ENCODE peak calls at places on chromosome 16, in ten cellular contexts. One of them, this sample, is unnamed.

GRCh38 chr16:81505011-81505660 is 60.5 kb downstream of the CMIP start:
- DNase-seq in activated T-cell treated with anti-CD3 and anti-CD28 coated beads, Interleukin-2, amount 50 U/mL, for 48 hours: no peak
- DNase-seq in H7: no peak
- DNase-seq in effector memory CD8-positive, alpha-beta T cell: no peak
- DNase-seq in GM12864: peak; percentile 71
- DNase-seq in stimulated activated CD4-positive, alpha-beta T cell treated with anti-CD3 and anti-CD28 coated beads, TNF-alpha, amount 100 ng/mL, for 1 hour: no peak
- DNase-seq in ELR: no peak
- DNase-seq in coronary artery: no peak
- DNase-seq in renal cortical epithelial cell: peak; percentile 65
- DNase-seq in K562: peak; percentile 96
- DNase-seq in this sample: peak; percentile 17

GRCh38 chr16:58306327-58306726 is 11.5 kb upstream of the PRSS54 start:
- DNase-seq in stimulated activated CD4-positive, alpha-beta T cell treated with anti-CD3 and anti-CD28 coated beads, TNF-alpha, amount 100 ng/mL, for 1 hour: peak; percentile 3
- DNase-seq in renal cortical epithelial cell: peak; percentile 46
- DNase-seq in effector memory CD8-positive, alpha-beta T cell: no peak
- DNase-seq in ELR: peak; percentile 22
- DNase-seq in activated T-cell treated with anti-CD3 and anti-CD28 coated beads, Interleukin-2, amount 50 U/mL, for 48 hours: peak; percentile 58
- DNase-seq in coronary artery: no peak
- DNase-seq in K562: no peak
- DNase-seq in H7: no peak
- DNase-seq in GM12864: peak; percentile 19
- DNase-seq in this sample: no peak

GRCh38 chr16:60261425-60261824 is 1527.3 kb upstream of the GOT2 start:
- DNase-seq in effector memory CD8-positive, alpha-beta T cell: no peak
- DNase-seq in renal cortical epithelial cell: no peak
- DNase-seq in coronary artery: no peak
- DNase-seq in ELR: no peak
- DNase-seq in H7: peak; percentile 5
- DNase-seq in activated T-cell treated with anti-CD3 and anti-CD28 coated beads, Interleukin-2, amount 50 U/mL, for 48 hours: no peak
- DNase-seq in GM12864: no peak
- DNase-seq in K562: no peak
- DNase-seq in stimulated activated CD4-positive, alpha-beta T cell treated with anti-CD3 and anti-CD28 coated beads, TNF-alpha, amount 100 ng/mL, for 1 hour: no peak
- DNase-seq in this sample: no peak

GRCh38 chr16:23182206-23182674 is 305 bp upstream of the SCNN1G start:
- DNase-seq in activated T-cell treated with anti-CD3 and anti-CD28 coated beads, Interleukin-2, amount 50 U/mL, for 48 hours: peak; percentile 82
- DNase-seq in ELR: peak; percentile 41
- DNase-seq in GM12864: peak; percentile 21
- DNase-seq in effector memory CD8-positive, alpha-beta T cell: peak; percentile 55
- DNase-seq in renal cortical epithelial cell: peak; percentile 12
- DNase-seq in H7: peak; percentile 99
- DNase-seq in coronary artery: no peak
- DNase-seq in K562: peak; percentile 78
- DNase-seq in stimulated activated CD4-positive, alpha-beta T cell treated with anti-CD3 and anti-CD28 coated beads, TNF-alpha, amount 100 ng/mL, for 1 hour: peak; percentile 29
- DNase-seq in this sample: peak; percentile 28

GRCh38 chr16:31138621-31139578 is 3.4 kb upstream of the PRSS8 start:
- DNase-seq in renal cortical epithelial cell: peak; percentile 78
- DNase-seq in coronary artery: peak; percentile 81
- DNase-seq in GM12864: no peak
- DNase-seq in activated T-cell treated with anti-CD3 and anti-CD28 coated beads, Interleukin-2, amount 50 U/mL, for 48 hours: no peak
- DNase-seq in H7: peak; percentile 82
- DNase-seq in stimulated activated CD4-positive, alpha-beta T cell treated with anti-CD3 and anti-CD28 coated beads, TNF-alpha, amount 100 ng/mL, for 1 hour: no peak
- DNase-seq in K562: no peak
- DNase-seq in ELR: peak; percentile 86
- DNase-seq in effector memory CD8-positive, alpha-beta T cell: no peak
- DNase-seq in this sample: peak; percentile 89

GRCh38 chr16:73094371-73094770 is 46.4 kb upstream of the ZFHX3 start:
- DNase-seq in effector memory CD8-positive, alpha-beta T cell: no peak
- DNase-seq in ELR: no peak
- DNase-seq in GM12864: no peak
- DNase-seq in activated T-cell treated with anti-CD3 and anti-CD28 coated beads, Interleukin-2, amount 50 U/mL, for 48 hours: no peak
- DNase-seq in renal cortical epithelial cell: no peak
- DNase-seq in coronary artery: no peak
- DNase-seq in stimulated activated CD4-positive, alpha-beta T cell treated with anti-CD3 and anti-CD28 coated beads, TNF-alpha, amount 100 ng/mL, for 1 hour: no peak
- DNase-seq in K562: no peak
- DNase-seq in H7: no peak
- DNase-seq in this sample: no peak

GRCh38 chr16:50253511-50253903 is 12.8 kb upstream of the ADCY7 start:
- DNase-seq in ELR: no peak
- DNase-seq in GM12864: no peak
- DNase-seq in H7: peak; percentile 39
- DNase-seq in K562: peak; percentile 30
- DNase-seq in stimulated activated CD4-positive, alpha-beta T cell treated with anti-CD3 and anti-CD28 coated beads, TNF-alpha, amount 100 ng/mL, for 1 hour: no peak
- DNase-seq in activated T-cell treated with anti-CD3 and anti-CD28 coated beads, Interleukin-2, amount 50 U/mL, for 48 hours: no peak
- DNase-seq in coronary artery: peak; percentile 70
- DNase-seq in renal cortical epithelial cell: no peak
- DNase-seq in effector memory CD8-positive, alpha-beta T cell: no peak
- DNase-seq in this sample: no peak

GRCh38 chr16:71709231-71709781 is 15.2 kb downstream of the PHLPP2 start:
- DNase-seq in coronary artery: no peak
- DNase-seq in H7: no peak
- DNase-seq in effector memory CD8-positive, alpha-beta T cell: no peak
- DNase-seq in K562: peak; percentile 13
- DNase-seq in ELR: peak; percentile 56
- DNase-seq in activated T-cell treated with anti-CD3 and anti-CD28 coated beads, Interleukin-2, amount 50 U/mL, for 48 hours: no peak
- DNase-seq in GM12864: no peak
- DNase-seq in renal cortical epithelial cell: peak; percentile 73
- DNase-seq in stimulated activated CD4-positive, alpha-beta T cell treated with anti-CD3 and anti-CD28 coated beads, TNF-alpha, amount 100 ng/mL, for 1 hour: no peak
- DNase-seq in this sample: peak; percentile 57

GRCh38 chr16:20740007-20740883 is 1.4 kb downstream of the THUMPD1 start:
- DNase-seq in activated T-cell treated with anti-CD3 and anti-CD28 coated beads, Interleukin-2, amount 50 U/mL, for 48 hours: no peak
- DNase-seq in ELR: peak; percentile 23
- DNase-seq in GM12864: no peak
- DNase-seq in H7: no peak
- DNase-seq in coronary artery: no peak
- DNase-seq in K562: no peak
- DNase-seq in renal cortical epithelial cell: peak; percentile 39
- DNase-seq in stimulated activated CD4-positive, alpha-beta T cell treated with anti-CD3 and anti-CD28 coated beads, TNF-alpha, amount 100 ng/mL, for 1 hour: no peak
- DNase-seq in effector memory CD8-positive, alpha-beta T cell: no peak
- DNase-seq in this sample: peak; percentile 10

GRCh38 chr16:52254753-52255152 is 292.2 kb downstream of the TOX3 start:
- DNase-seq in GM12864: no peak
- DNase-seq in H7: no peak
- DNase-seq in stimulated activated CD4-positive, alpha-beta T cell treated with anti-CD3 and anti-CD28 coated beads, TNF-alpha, amount 100 ng/mL, for 1 hour: no peak
- DNase-seq in K562: no peak
- DNase-seq in effector memory CD8-positive, alpha-beta T cell: no peak
- DNase-seq in ELR: no peak
- DNase-seq in coronary artery: no peak
- DNase-seq in activated T-cell treated with anti-CD3 and anti-CD28 coated beads, Interleukin-2, amount 50 U/mL, for 48 hours: no peak
- DNase-seq in renal cortical epithelial cell: peak; percentile 84
- DNase-seq in this sample: no peak

GRCh38 chr16:74793571-74793970 is 19.0 kb upstream of the FA2H start:
- DNase-seq in ELR: no peak
- DNase-seq in H7: no peak
- DNase-seq in GM12864: no peak
- DNase-seq in coronary artery: no peak
- DNase-seq in activated T-cell treated with anti-CD3 and anti-CD28 coated beads, Interleukin-2, amount 50 U/mL, for 48 hours: no peak
- DNase-seq in K562: no peak
- DNase-seq in stimulated activated CD4-positive, alpha-beta T cell treated with anti-CD3 and anti-CD28 coated beads, TNF-alpha, amount 100 ng/mL, for 1 hour: no peak
- DNase-seq in renal cortical epithelial cell: no peak
- DNase-seq in effector memory CD8-positive, alpha-beta T cell: no peak
- DNase-seq in this sample: no peak

This sample was measured in RCC 7860.